ENCODE peak calls at places on chromosomes 13 and 19, in nine cellular contexts. One of them, this sample, is unnamed.

GRCh38 chr19:44592451-44592890 is 20.9 kb upstream of the IGSF23 start:
- DNase-seq in RPMI7951: no peak
- DNase-seq in NAMALWA: no peak
- DNase-seq in upper lobe of right lung: no peak
- DNase-seq in EH: peak
- DNase-seq in naive thymus-derived CD8-positive, alpha-beta T cell: no peak
- DNase-seq in T47D: no peak
- DNase-seq in K562: no peak
- DNase-seq in neural crest cell: no peak
- DNase-seq in this sample: no peak

GRCh38 chr19:42269518-42270345 is 680 bp downstream of the CIC start:
- DNase-seq in K562: no peak
- DNase-seq in upper lobe of right lung: peak
- DNase-seq in RPMI7951: no peak
- DNase-seq in NAMALWA: no peak
- DNase-seq in naive thymus-derived CD8-positive, alpha-beta T cell: no peak
- DNase-seq in neural crest cell: no peak
- DNase-seq in EH: peak
- DNase-seq in T47D: no peak
- DNase-seq in this sample: no peak

GRCh38 chr19:50537769-50538230 is 24.1 kb upstream of the ASPDH start:
- DNase-seq in EH: peak
- DNase-seq in T47D: peak
- DNase-seq in neural crest cell: peak
- DNase-seq in naive thymus-derived CD8-positive, alpha-beta T cell: peak
- DNase-seq in K562: peak
- DNase-seq in RPMI7951: peak
- DNase-seq in NAMALWA: peak
- DNase-seq in upper lobe of right lung: peak
- DNase-seq in this sample: peak

GRCh38 chr19:40191836-40192646 is 815 bp downstream of the MAP3K10 start:
- DNase-seq in T47D: peak
- DNase-seq in RPMI7951: peak
- DNase-seq in K562: peak
- DNase-seq in EH: peak
- DNase-seq in upper lobe of right lung: peak
- DNase-seq in naive thymus-derived CD8-positive, alpha-beta T cell: no peak
- DNase-seq in NAMALWA: peak
- DNase-seq in neural crest cell: peak
- DNase-seq in this sample: peak

GRCh38 chr19:10662384-10663251 is 8.5 kb downstream of the ILF3 start:
- DNase-seq in EH: no peak
- DNase-seq in K562: no peak
- DNase-seq in RPMI7951: no peak
- DNase-seq in upper lobe of right lung: no peak
- DNase-seq in NAMALWA: peak
- DNase-seq in naive thymus-derived CD8-positive, alpha-beta T cell: no peak
- DNase-seq in neural crest cell: no peak
- DNase-seq in T47D: no peak
- DNase-seq in this sample: no peak

GRCh38 chr13:46297338-46297737 is 85.6 kb downstream of the LRRC63 start:
- DNase-seq in K562: no peak
- DNase-seq in T47D: no peak
- DNase-seq in NAMALWA: no peak
- DNase-seq in EH: peak
- DNase-seq in neural crest cell: no peak
- DNase-seq in naive thymus-derived CD8-positive, alpha-beta T cell: no peak
- DNase-seq in upper lobe of right lung: no peak
- DNase-seq in RPMI7951: no peak
- DNase-seq in this sample: no peak

GRCh38 chr13:58926858-58927257 is 1236.9 kb downstream of the DIAPH3 start:
- DNase-seq in EH: no peak
- DNase-seq in neural crest cell: no peak
- DNase-seq in NAMALWA: no peak
- DNase-seq in T47D: no peak
- DNase-seq in RPMI7951: no peak
- DNase-seq in upper lobe of right lung: no peak
- DNase-seq in naive thymus-derived CD8-positive, alpha-beta T cell: no peak
- DNase-seq in K562: no peak
- DNase-seq in this sample: no peak

GRCh38 chr13:72205773-72206172 is 338.8 kb upstream of the DACH1 start:
- DNase-seq in EH: peak
- DNase-seq in K562: no peak
- DNase-seq in upper lobe of right lung: no peak
- DNase-seq in T47D: no peak
- DNase-seq in neural crest cell: no peak
- DNase-seq in NAMALWA: no peak
- DNase-seq in naive thymus-derived CD8-positive, alpha-beta T cell: no peak
- DNase-seq in RPMI7951: peak
- DNase-seq in this sample: no peak

GRCh38 chr19:49327878-49328544 is 3.0 kb upstream of the SLC6A16 start:
- DNase-seq in K562: peak
- DNase-seq in neural crest cell: no peak
- DNase-seq in T47D: peak
- DNase-seq in RPMI7951: peak
- DNase-seq in NAMALWA: peak
- DNase-seq in upper lobe of right lung: peak
- DNase-seq in EH: peak
- DNase-seq in naive thymus-derived CD8-positive, alpha-beta T cell: peak
- DNase-seq in this sample: peak

GRCh38 chr13:37427843-37428494 is 170.6 kb downstream of the POSTN start:
- DNase-seq in naive thymus-derived CD8-positive, alpha-beta T cell: no peak
- DNase-seq in T47D: no peak
- DNase-seq in NAMALWA: peak
- DNase-seq in upper lobe of right lung: no peak
- DNase-seq in RPMI7951: no peak
- DNase-seq in EH: no peak
- DNase-seq in K562: no peak
- DNase-seq in neural crest cell: no peak
- DNase-seq in this sample: peak

GRCh38 chr19:40800339-40800996 is 1.5 kb downstream of the EGLN2 start:
- DNase-seq in upper lobe of right lung: peak
- DNase-seq in RPMI7951: no peak
- DNase-seq in naive thymus-derived CD8-positive, alpha-beta T cell: no peak
- DNase-seq in T47D: no peak
- DNase-seq in EH: no peak
- DNase-seq in neural crest cell: no peak
- DNase-seq in K562: no peak
- DNase-seq in NAMALWA: no peak
- DNase-seq in this sample: no peak

GRCh38 chr19:45130888-45131615 is 29.7 kb downstream of the NKPD1 start:
- DNase-seq in neural crest cell: no peak
- DNase-seq in upper lobe of right lung: no peak
- DNase-seq in K562: no peak
- DNase-seq in EH: peak
- DNase-seq in NAMALWA: peak
- DNase-seq in RPMI7951: no peak
- DNase-seq in naive thymus-derived CD8-positive, alpha-beta T cell: no peak
- DNase-seq in T47D: peak
- DNase-seq in this sample: no peak

GRCh38 chr19:18704054-18704453 is 20.6 kb downstream of the CRTC1 start:
- DNase-seq in naive thymus-derived CD8-positive, alpha-beta T cell: no peak
- DNase-seq in T47D: no peak
- DNase-seq in EH: no peak
- DNase-seq in K562: no peak
- DNase-seq in RPMI7951: no peak
- DNase-seq in upper lobe of right lung: no peak
- DNase-seq in NAMALWA: no peak
- DNase-seq in neural crest cell: no peak
- DNase-seq in this sample: no peak

GRCh38 chr13:36919206-36919832 is 719 bp downstream of the SMAD9 start:
- DNase-seq in NAMALWA: no peak
- DNase-seq in neural crest cell: peak
- DNase-seq in K562: peak
- DNase-seq in EH: peak
- DNase-seq in T47D: no peak
- DNase-seq in RPMI7951: no peak
- DNase-seq in naive thymus-derived CD8-positive, alpha-beta T cell: no peak
- DNase-seq in upper lobe of right lung: peak
- DNase-seq in this sample: peak

GRCh38 chr13:110116072-110116487 is 190.9 kb downstream of the COL4A1 start:
- DNase-seq in RPMI7951: no peak
- DNase-seq in EH: peak
- DNase-seq in NAMALWA: peak
- DNase-seq in naive thymus-derived CD8-positive, alpha-beta T cell: peak
- DNase-seq in neural crest cell: peak
- DNase-seq in K562: peak
- DNase-seq in T47D: no peak
- DNase-seq in upper lobe of right lung: peak
- DNase-seq in this sample: peak

GRCh38 chr13:79525458-79525857 is 44.5 kb downstream of the NDFIP2 start:
- DNase-seq in NAMALWA: no peak
- DNase-seq in EH: peak
- DNase-seq in T47D: no peak
- DNase-seq in K562: no peak
- DNase-seq in neural crest cell: no peak
- DNase-seq in naive thymus-derived CD8-positive, alpha-beta T cell: no peak
- DNase-seq in RPMI7951: peak
- DNase-seq in upper lobe of right lung: no peak
- DNase-seq in this sample: no peak

GRCh38 chr13:40665754-40666057 is 735 bp downstream of the FOXO1 start:
- DNase-seq in upper lobe of right lung: no peak
- DNase-seq in naive thymus-derived CD8-positive, alpha-beta T cell: peak
- DNase-seq in NAMALWA: peak
- DNase-seq in T47D: no peak
- DNase-seq in neural crest cell: no peak
- DNase-seq in EH: peak
- DNase-seq in RPMI7951: peak
- DNase-seq in K562: peak
- DNase-seq in this sample: no peak

GRCh38 chr19:12733907-12734214 is 623 bp downstream of the TRIR start:
- DNase-seq in NAMALWA: no peak
- DNase-seq in T47D: no peak
- DNase-seq in upper lobe of right lung: no peak
- DNase-seq in naive thymus-derived CD8-positive, alpha-beta T cell: no peak
- DNase-seq in neural crest cell: no peak
- DNase-seq in RPMI7951: no peak
- DNase-seq in K562: no peak
- DNase-seq in EH: peak
- DNase-seq in this sample: no peak

GRCh38 chr19:35596366-35596999 is 10.5 kb downstream of the PMIS2 start:
- DNase-seq in neural crest cell: no peak
- DNase-seq in NAMALWA: peak
- DNase-seq in naive thymus-derived CD8-positive, alpha-beta T cell: no peak
- DNase-seq in EH: peak
- DNase-seq in RPMI7951: peak
- DNase-seq in K562: peak
- DNase-seq in upper lobe of right lung: no peak
- DNase-seq in T47D: peak
- DNase-seq in this sample: peak

GRCh38 chr13:98275711-98276171 is 98.7 kb upstream of the RNF113B start:
- DNase-seq in neural crest cell: no peak
- DNase-seq in RPMI7951: no peak
- DNase-seq in upper lobe of right lung: no peak
- DNase-seq in K562: no peak
- DNase-seq in T47D: no peak
- DNase-seq in NAMALWA: no peak
- DNase-seq in EH: peak
- DNase-seq in naive thymus-derived CD8-positive, alpha-beta T cell: no peak
- DNase-seq in this sample: no peak

GRCh38 chr19:45423033-45423588 is 606 bp downstream of the ERCC1 start:
- DNase-seq in K562: no peak
- DNase-seq in EH: no peak
- DNase-seq in naive thymus-derived CD8-positive, alpha-beta T cell: peak
- DNase-seq in NAMALWA: no peak
- DNase-seq in T47D: no peak
- DNase-seq in neural crest cell: no peak
- DNase-seq in RPMI7951: no peak
- DNase-seq in upper lobe of right lung: no peak
- DNase-seq in this sample: no peak

GRCh38 chr13:97977982-97978381 is 24.5 kb downstream of the IPO5 start:
- DNase-seq in neural crest cell: no peak
- DNase-seq in EH: no peak
- DNase-seq in T47D: no peak
- DNase-seq in K562: no peak
- DNase-seq in NAMALWA: no peak
- DNase-seq in naive thymus-derived CD8-positive, alpha-beta T cell: no peak
- DNase-seq in RPMI7951: no peak
- DNase-seq in upper lobe of right lung: no peak
- DNase-seq in this sample: no peak

GRCh38 chr19:1206733-1207301 is 1.2 kb downstream of the STK11 start:
- DNase-seq in RPMI7951: no peak
- DNase-seq in upper lobe of right lung: no peak
- DNase-seq in EH: no peak
- DNase-seq in neural crest cell: no peak
- DNase-seq in NAMALWA: peak
- DNase-seq in naive thymus-derived CD8-positive, alpha-beta T cell: no peak
- DNase-seq in K562: no peak
- DNase-seq in T47D: peak
- DNase-seq in this sample: no peak

GRCh38 chr13:114067886-114068722 is 64.3 kb downstream of the RASA3 start:
- DNase-seq in upper lobe of right lung: peak
- DNase-seq in neural crest cell: no peak
- DNase-seq in EH: no peak
- DNase-seq in NAMALWA: no peak
- DNase-seq in RPMI7951: no peak
- DNase-seq in naive thymus-derived CD8-positive, alpha-beta T cell: peak
- DNase-seq in K562: no peak
- DNase-seq in T47D: no peak
- DNase-seq in this sample: no peak

GRCh38 chr19:7874080-7874856 is at the start of gene PRR36:
- DNase-seq in naive thymus-derived CD8-positive, alpha-beta T cell: no peak
- DNase-seq in K562: peak
- DNase-seq in upper lobe of right lung: peak
- DNase-seq in NAMALWA: no peak
- DNase-seq in neural crest cell: peak
- DNase-seq in EH: no peak
- DNase-seq in RPMI7951: no peak
- DNase-seq in T47D: peak
- DNase-seq in this sample: peak

GRCh38 chr19:5083547-5083965 is 114.6 kb downstream of the KDM4B start:
- DNase-seq in RPMI7951: no peak
- DNase-seq in NAMALWA: no peak
- DNase-seq in upper lobe of right lung: no peak
- DNase-seq in T47D: no peak
- DNase-seq in EH: no peak
- DNase-seq in K562: peak
- DNase-seq in naive thymus-derived CD8-positive, alpha-beta T cell: no peak
- DNase-seq in neural crest cell: no peak
- DNase-seq in this sample: no peak

GRCh38 chr13:101875091-101875490 is 422.6 kb downstream of the ITGBL1 start:
- DNase-seq in T47D: no peak
- DNase-seq in neural crest cell: no peak
- DNase-seq in RPMI7951: no peak
- DNase-seq in EH: no peak
- DNase-seq in upper lobe of right lung: no peak
- DNase-seq in NAMALWA: peak
- DNase-seq in K562: no peak
- DNase-seq in naive thymus-derived CD8-positive, alpha-beta T cell: no peak
- DNase-seq in this sample: no peak

GRCh38 chr19:2413159-2413558 is 14.2 kb downstream of the TIMM13 start:
- DNase-seq in EH: no peak
- DNase-seq in naive thymus-derived CD8-positive, alpha-beta T cell: no peak
- DNase-seq in neural crest cell: no peak
- DNase-seq in K562: no peak
- DNase-seq in RPMI7951: no peak
- DNase-seq in NAMALWA: no peak
- DNase-seq in upper lobe of right lung: no peak
- DNase-seq in T47D: no peak
- DNase-seq in this sample: no peak

GRCh38 chr19:47097396-47098217 is 16.0 kb downstream of the ZC3H4 start:
- DNase-seq in T47D: peak
- DNase-seq in upper lobe of right lung: no peak
- DNase-seq in NAMALWA: no peak
- DNase-seq in EH: no peak
- DNase-seq in RPMI7951: peak
- DNase-seq in neural crest cell: no peak
- DNase-seq in K562: no peak
- DNase-seq in naive thymus-derived CD8-positive, alpha-beta T cell: no peak
- DNase-seq in this sample: no peak

GRCh38 chr19:7681336-7682174 is 922 bp downstream of the TRAPPC5 start:
- DNase-seq in EH: peak
- DNase-seq in RPMI7951: peak
- DNase-seq in upper lobe of right lung: peak
- DNase-seq in T47D: peak
- DNase-seq in K562: peak
- DNase-seq in neural crest cell: peak
- DNase-seq in NAMALWA: peak
- DNase-seq in naive thymus-derived CD8-positive, alpha-beta T cell: peak
- DNase-seq in this sample: peak

GRCh38 chr19:19475845-19476828 is 39.2 kb downstream of the TSSK6 start:
- DNase-seq in RPMI7951: peak
- DNase-seq in neural crest cell: no peak
- DNase-seq in K562: peak
- DNase-seq in upper lobe of right lung: no peak
- DNase-seq in NAMALWA: no peak
- DNase-seq in EH: peak
- DNase-seq in T47D: peak
- DNase-seq in naive thymus-derived CD8-positive, alpha-beta T cell: no peak
- DNase-seq in this sample: peak